ENCODE peak calls at places on chromosomes 1 and 21, in four cellular contexts. P, H, D and Y are unnamed samples. For H3K4me1, the result is how much of the 10 kb centered on the place peaks cover.

GRCh38 chr1:106523448-106523847 is 533.0 kb upstream of the PRMT6 start:
- DNase-seq in P (no peak), H (no peak), D (no peak), Y (no peak)

GRCh38 chr1:46547481-46548383 is 3.7 kb downstream of the KNCN start:
- DNase-seq in D (peak), P (no peak), H (no peak), Y (peak)

GRCh38 chr1:3852711-3853498 is 4.1 kb downstream of the CEP104 start:
- DNase-seq in H (no peak), P (no peak), D (no peak), Y (no peak)

GRCh38 chr21:44874240-44874496 is 678 bp upstream of the PTTG1IP start:
- DNase-seq in D (no peak), P (no peak), H (no peak), Y (no peak)

GRCh38 chr1:966135-966602 is at the start of gene PLEKHN1:
- DNase-seq in H (peak), D (peak), P (peak), Y (no peak)

GRCh38 chr1:163346326-163346870 is 24.6 kb downstream of the NUF2 start:
- DNase-seq in P (no peak), H (no peak), D (no peak), Y (no peak)

GRCh38 chr1:85240174-85240601 is 19.3 kb downstream of the C1orf52 start:
- DNase-seq in P (no peak), H (no peak), D (no peak), Y (peak)

GRCh38 chr1:199979071-199979470 is 48.4 kb upstream of the NR5A2 start:
- DNase-seq in D (no peak), P (no peak), H (no peak), Y (peak)

GRCh38 chr21:42741056-42741455 is 87.6 kb downstream of the PDE9A start:
- DNase-seq in P (no peak), H (no peak), D (no peak), Y (no peak)

GRCh38 chr1:202007703-202008489 is 2.5 kb upstream of the ELF3 start:
- DNase-seq in H (peak), D (peak), P (peak), Y (no peak)

GRCh38 chr1:30525631-30525979 is 197.8 kb downstream of the MATN1 start:
- DNase-seq in D (no peak), P (peak), H (no peak), Y (no peak)

GRCh38 chr1:20586939-20587638 is 1.8 kb upstream of the CDA start:
- DNase-seq in H (no peak), P (no peak), D (peak), Y (no peak)

GRCh38 chr1:9473032-9473792 is 66.1 kb upstream of the SLC25A33 start:
- DNase-seq in P (peak), H (peak), D (peak), Y (no peak)

GRCh38 chr1:64112281-64112680 is 91.1 kb upstream of the UBE2U start:
- DNase-seq in H (no peak), D (no peak), P (no peak), Y (no peak)

GRCh38 chr1:185453496-185454192 is 136.6 kb upstream of the IVNS1ABP start:
- DNase-seq in D (no peak), H (no peak), P (no peak), Y (no peak)

GRCh38 chr1:89548486-89548857 is 23.8 kb downstream of the LRRC8B start:
- DNase-seq in H (no peak), P (no peak), D (no peak), Y (no peak)

GRCh38 chr1:241459186-241459802 is 60.3 kb downstream of the FH start:
- DNase-seq in H (no peak), D (no peak), P (no peak), Y (no peak)

GRCh38 chr1:197841158-197841557 is 61.3 kb upstream of the C1orf53 start:
- DNase-seq in D (no peak), H (no peak), P (no peak), Y (no peak)

GRCh38 chr21:24869862-24870261 is 737.4 kb downstream of the MRPL39 start:
- DNase-seq in H (no peak), D (no peak), P (no peak), Y (no peak)

GRCh38 chr1:9080704-9081291 is 11.4 kb upstream of the SLC2A5 start:
- DNase-seq in D (no peak), P (no peak), H (no peak), Y (peak)

GRCh38 chr1:199688774-199689173 is 338.7 kb upstream of the NR5A2 start:
- DNase-seq in D (no peak), H (no peak), P (no peak), Y (no peak)

DNA sequence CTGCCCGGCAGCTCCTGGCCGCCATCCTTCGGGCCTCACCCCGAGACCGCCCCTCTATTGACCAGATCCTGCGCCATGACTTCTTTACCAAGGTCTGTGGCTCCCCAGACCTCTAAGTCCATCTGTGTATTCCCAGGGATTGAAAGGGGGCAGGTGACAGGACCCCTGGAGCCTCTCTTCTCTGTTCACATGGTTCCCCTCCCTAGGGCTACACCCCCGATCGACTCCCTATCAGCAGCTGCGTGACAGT is 2.8 kb downstream of the PLK3 start:
- DNase-seq in P (no peak), D (no peak), H (no peak), Y (no peak)
- H3K4me1 ChIP-seq in P (half or more), D (under half), H (under half), Y (under half)

GRCh38 chr1:246261641-246262040 is 245.4 kb downstream of the SMYD3 start:
- DNase-seq in D (no peak), P (no peak), H (no peak), Y (no peak)
- TF ChIP-seq CTCF in D (no peak), P (no peak), H (no peak), Y (peak)

GRCh38 chr1:150003826-150004225 is 6.7 kb downstream of the OTUD7B start:
- DNase-seq in P (no peak), H (no peak), D (no peak), Y (no peak)

GRCh38 chr1:149997585-149998262 is 12.8 kb downstream of the OTUD7B start:
- DNase-seq in D (no peak), H (no peak), P (no peak), Y (peak)

GRCh38 chr1:150002217-150002616 is 8.3 kb downstream of the OTUD7B start:
- DNase-seq in P (no peak), H (no peak), D (no peak), Y (no peak)

GRCh38 chr1:150005606-150006005 is 4.9 kb downstream of the OTUD7B start:
- DNase-seq in H (no peak), D (no peak), P (no peak), Y (no peak)

DNA sequence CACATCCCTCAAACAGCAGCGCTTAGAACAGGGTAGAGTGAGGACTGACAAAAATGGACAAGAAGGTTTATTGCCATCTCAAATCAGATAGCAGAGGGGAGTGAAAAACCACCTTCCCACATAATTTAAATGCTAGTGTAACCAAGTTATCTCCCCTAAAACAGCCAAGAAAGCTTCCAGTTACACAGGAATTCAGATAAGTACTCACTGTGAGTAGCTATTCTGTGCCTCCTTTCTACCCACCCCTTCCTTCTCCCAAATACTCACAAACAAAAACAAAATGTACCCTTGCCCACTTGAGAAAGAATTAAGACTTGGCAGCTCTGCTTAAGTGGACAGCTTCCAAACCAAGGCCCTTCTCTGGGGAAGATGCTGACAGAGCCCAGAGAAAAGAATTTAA is 9.1 kb downstream of the OTUD7B start:
- DNase-seq in H (no peak), P (no peak), D (no peak), Y (no peak)
- H3K4me1 ChIP-seq in H (under half), P (half or more), D (under half), Y (under half)

GRCh38 chr1:230387296-230387695 is 38.8 kb downstream of the PGBD5 start:
- DNase-seq in H (no peak), P (no peak), D (no peak), Y (no peak)
- TF ChIP-seq CTCF in H (no peak), P (no peak), D (no peak), Y (no peak)